ENCODE peak calls at places on chromosomes 3 and 15, in nine cellular contexts. One of them, this sample, is unnamed.

GRCh38 chr3:173622156-173622555 is 224.6 kb downstream of the NLGN1 start:
- DNase-seq in body of pancreas: no peak
- DNase-seq in breast epithelium: no peak
- DNase-seq in IMR-90: peak; percentile 29
- DNase-seq in GM12891: no peak
- DNase-seq in uterus: no peak
- DNase-seq in Peyer's patch: no peak
- DNase-seq in H54: no peak
- DNase-seq in GM12892: no peak
- DNase-seq in this sample: no peak

GRCh38 chr15:84737005-84737404 is 11.4 kb upstream of the ZNF592 start:
- DNase-seq in GM12891: no peak
- DNase-seq in GM12892: no peak
- DNase-seq in body of pancreas: no peak
- DNase-seq in Peyer's patch: no peak
- DNase-seq in IMR-90: no peak
- DNase-seq in uterus: no peak
- DNase-seq in breast epithelium: no peak
- DNase-seq in H54: no peak
- DNase-seq in this sample: no peak

GRCh38 chr3:150238995-150239612 is 169.0 kb upstream of the TSC22D2 start:
- DNase-seq in IMR-90: no peak
- DNase-seq in GM12892: no peak
- DNase-seq in breast epithelium: no peak
- DNase-seq in uterus: no peak
- DNase-seq in body of pancreas: peak; percentile 38
- DNase-seq in GM12891: no peak
- DNase-seq in Peyer's patch: no peak
- DNase-seq in H54: no peak
- DNase-seq in this sample: no peak

GRCh38 chr3:135560847-135561246 is 404.7 kb upstream of the PPP2R3A start:
- DNase-seq in H54: no peak
- DNase-seq in Peyer's patch: no peak
- DNase-seq in uterus: no peak
- DNase-seq in GM12892: no peak
- DNase-seq in IMR-90: no peak
- DNase-seq in body of pancreas: no peak
- DNase-seq in breast epithelium: no peak
- DNase-seq in GM12891: no peak
- DNase-seq in this sample: no peak

GRCh38 chr3:96267577-96267976 is 546.8 kb upstream of the EPHA6 start:
- DNase-seq in IMR-90: no peak
- DNase-seq in GM12891: no peak
- DNase-seq in uterus: no peak
- DNase-seq in H54: no peak
- DNase-seq in breast epithelium: no peak
- DNase-seq in body of pancreas: no peak
- DNase-seq in GM12892: no peak
- DNase-seq in Peyer's patch: no peak
- DNase-seq in this sample: no peak

GRCh38 chr15:69789648-69790393 is 307.9 kb downstream of the TLE3 start:
- DNase-seq in GM12892: no peak
- DNase-seq in body of pancreas: no peak
- DNase-seq in GM12891: no peak
- DNase-seq in uterus: no peak
- DNase-seq in IMR-90: no peak
- DNase-seq in Peyer's patch: no peak
- DNase-seq in H54: no peak
- DNase-seq in breast epithelium: no peak
- DNase-seq in this sample: no peak

GRCh38 chr15:83698294-83698693 is 44.4 kb downstream of the ADAMTSL3 start:
- DNase-seq in body of pancreas: peak; percentile 48
- DNase-seq in H54: peak; percentile 5
- DNase-seq in Peyer's patch: no peak
- DNase-seq in IMR-90: peak; percentile 42
- DNase-seq in uterus: peak; percentile 70
- DNase-seq in GM12891: no peak
- DNase-seq in breast epithelium: peak; percentile 54
- DNase-seq in GM12892: no peak
- DNase-seq in this sample: peak; percentile 27

GRCh38 chr15:62582580-62582979 is 417.5 kb upstream of the C2CD4B start:
- DNase-seq in H54: no peak
- DNase-seq in IMR-90: no peak
- DNase-seq in GM12891: no peak
- DNase-seq in body of pancreas: peak; percentile 25
- DNase-seq in breast epithelium: no peak
- DNase-seq in uterus: no peak
- DNase-seq in Peyer's patch: no peak
- DNase-seq in GM12892: no peak
- DNase-seq in this sample: no peak

GRCh38 chr15:98737721-98738120 is 89.4 kb downstream of the IGF1R start:
- DNase-seq in uterus: no peak
- DNase-seq in GM12891: no peak
- DNase-seq in breast epithelium: no peak
- DNase-seq in Peyer's patch: no peak
- DNase-seq in body of pancreas: no peak
- DNase-seq in GM12892: no peak
- DNase-seq in H54: no peak
- DNase-seq in IMR-90: no peak
- DNase-seq in this sample: no peak

GRCh38 chr3:11156026-11156410 is 1.7 kb downstream of the HRH1 start:
- DNase-seq in GM12891: no peak
- DNase-seq in body of pancreas: no peak
- DNase-seq in Peyer's patch: no peak
- DNase-seq in IMR-90: no peak
- DNase-seq in GM12892: no peak
- DNase-seq in breast epithelium: no peak
- DNase-seq in uterus: no peak
- DNase-seq in H54: no peak
- DNase-seq in this sample: no peak

GRCh38 chr3:8223766-8224165 is 277.9 kb upstream of the LMCD1 start:
- DNase-seq in H54: no peak
- DNase-seq in uterus: no peak
- DNase-seq in GM12891: no peak
- DNase-seq in Peyer's patch: no peak
- DNase-seq in IMR-90: no peak
- DNase-seq in body of pancreas: peak; percentile 5
- DNase-seq in breast epithelium: no peak
- DNase-seq in GM12892: no peak
- DNase-seq in this sample: peak; percentile 59

GRCh38 chr3:29796808-29797207 is 515.9 kb downstream of the RBMS3 start:
- DNase-seq in IMR-90: no peak
- DNase-seq in H54: no peak
- DNase-seq in Peyer's patch: no peak
- DNase-seq in uterus: no peak
- DNase-seq in breast epithelium: no peak
- DNase-seq in GM12892: no peak
- DNase-seq in GM12891: no peak
- DNase-seq in body of pancreas: no peak
- DNase-seq in this sample: no peak

GRCh38 chr3:178767558-178767957 is 231.3 kb downstream of the KCNMB2 start:
- DNase-seq in uterus: no peak
- DNase-seq in Peyer's patch: no peak
- DNase-seq in H54: no peak
- DNase-seq in GM12892: no peak
- DNase-seq in breast epithelium: no peak
- DNase-seq in body of pancreas: no peak
- DNase-seq in GM12891: no peak
- DNase-seq in IMR-90: no peak
- DNase-seq in this sample: no peak

GRCh38 chr3:61356678-61357077 is 105.4 kb upstream of the FHIT start:
- DNase-seq in GM12892: no peak
- DNase-seq in breast epithelium: no peak
- DNase-seq in H54: no peak
- DNase-seq in GM12891: no peak
- DNase-seq in uterus: no peak
- DNase-seq in body of pancreas: no peak
- DNase-seq in IMR-90: no peak
- DNase-seq in Peyer's patch: no peak
- DNase-seq in this sample: no peak

GRCh38 chr3:72275296-72275820 is 490.4 kb upstream of the PROK2 start:
- DNase-seq in GM12892: no peak
- DNase-seq in body of pancreas: no peak
- DNase-seq in Peyer's patch: no peak
- DNase-seq in GM12891: no peak
- DNase-seq in H54: no peak
- DNase-seq in uterus: no peak
- DNase-seq in IMR-90: no peak
- DNase-seq in breast epithelium: no peak
- DNase-seq in this sample: no peak

GRCh38 chr15:39192376-39192775 is 388.5 kb upstream of the THBS1 start:
- DNase-seq in GM12891: no peak
- DNase-seq in H54: no peak
- DNase-seq in uterus: no peak
- DNase-seq in GM12892: no peak
- DNase-seq in body of pancreas: no peak
- DNase-seq in IMR-90: no peak
- DNase-seq in Peyer's patch: no peak
- DNase-seq in breast epithelium: no peak
- DNase-seq in this sample: no peak

GRCh38 chr3:126380011-126380768 is 14.5 kb upstream of the CFAP100 start:
- DNase-seq in IMR-90: no peak
- DNase-seq in H54: no peak
- DNase-seq in uterus: no peak
- DNase-seq in breast epithelium: no peak
- DNase-seq in GM12892: no peak
- DNase-seq in GM12891: no peak
- DNase-seq in Peyer's patch: no peak
- DNase-seq in body of pancreas: no peak
- DNase-seq in this sample: no peak

GRCh38 chr3:158649791-158650190 is 5.5 kb downstream of the GFM1 start:
- DNase-seq in breast epithelium: no peak
- DNase-seq in GM12892: no peak
- DNase-seq in H54: no peak
- DNase-seq in IMR-90: no peak
- DNase-seq in Peyer's patch: no peak
- DNase-seq in GM12891: no peak
- DNase-seq in body of pancreas: no peak
- DNase-seq in uterus: no peak
- DNase-seq in this sample: no peak

GRCh38 chr15:68816795-68817303 is 3.8 kb downstream of the ANP32A start:
- DNase-seq in uterus: no peak
- DNase-seq in IMR-90: no peak
- DNase-seq in Peyer's patch: no peak
- DNase-seq in GM12892: no peak
- DNase-seq in GM12891: no peak
- DNase-seq in H54: no peak
- DNase-seq in body of pancreas: peak; percentile 62
- DNase-seq in breast epithelium: no peak
- DNase-seq in this sample: peak; percentile 47

GRCh38 chr3:124780767-124781485 is 50.7 kb downstream of the UMPS start:
- DNase-seq in Peyer's patch: no peak
- DNase-seq in breast epithelium: no peak
- DNase-seq in body of pancreas: peak; percentile 58
- DNase-seq in H54: no peak
- DNase-seq in GM12891: no peak
- DNase-seq in GM12892: no peak
- DNase-seq in IMR-90: peak; percentile 58
- DNase-seq in uterus: peak; percentile 68
- DNase-seq in this sample: peak; percentile 85
- TF ChIP-seq POLR2A in Peyer's patch: no peak
- TF ChIP-seq POLR2A in breast epithelium: no peak
- TF ChIP-seq POLR2A in body of pancreas: no peak
- TF ChIP-seq POLR2A in H54: no peak
- TF ChIP-seq POLR2A in GM12891: no peak
- TF ChIP-seq POLR2A in GM12892: no peak
- TF ChIP-seq POLR2A in IMR-90: no peak
- TF ChIP-seq POLR2A in uterus: peak; percentile 9
- TF ChIP-seq POLR2A in this sample: no peak

DNA sequence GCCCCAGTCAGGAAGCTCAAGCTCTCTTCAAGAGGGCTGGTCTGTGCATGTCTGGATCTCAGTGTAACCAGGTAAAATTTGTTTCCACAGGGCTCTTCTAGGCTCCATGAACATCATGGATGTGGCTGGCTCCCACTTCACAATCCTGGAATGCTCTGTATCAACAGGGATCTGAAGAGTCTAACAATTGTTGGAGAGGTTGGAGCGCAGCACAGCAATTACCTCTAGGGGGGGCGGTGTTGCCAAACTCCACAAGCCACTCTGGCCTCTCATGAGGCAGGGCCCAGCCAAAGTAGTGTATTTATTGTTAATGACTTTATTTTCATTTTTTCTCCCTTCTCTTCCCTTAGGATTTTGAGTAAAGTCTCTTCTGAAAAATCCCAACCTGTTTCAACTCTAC is 6.1 kb upstream of the EIF2B5 start:
- DNase-seq in GM12891: no peak
- DNase-seq in body of pancreas: peak; percentile 12
- DNase-seq in Peyer's patch: no peak
- DNase-seq in IMR-90: peak; percentile 58
- DNase-seq in H54: peak; percentile 34
- DNase-seq in breast epithelium: no peak
- DNase-seq in uterus: no peak
- DNase-seq in GM12892: no peak
- DNase-seq in this sample: peak; percentile 56
- TF ChIP-seq POLR2A in GM12891: no peak
- TF ChIP-seq POLR2A in body of pancreas: no peak
- TF ChIP-seq POLR2A in Peyer's patch: no peak
- TF ChIP-seq POLR2A in IMR-90: no peak
- TF ChIP-seq POLR2A in H54: no peak
- TF ChIP-seq POLR2A in breast epithelium: no peak
- TF ChIP-seq POLR2A in uterus: no peak
- TF ChIP-seq POLR2A in GM12892: no peak
- TF ChIP-seq POLR2A in this sample: no peak

DNA sequence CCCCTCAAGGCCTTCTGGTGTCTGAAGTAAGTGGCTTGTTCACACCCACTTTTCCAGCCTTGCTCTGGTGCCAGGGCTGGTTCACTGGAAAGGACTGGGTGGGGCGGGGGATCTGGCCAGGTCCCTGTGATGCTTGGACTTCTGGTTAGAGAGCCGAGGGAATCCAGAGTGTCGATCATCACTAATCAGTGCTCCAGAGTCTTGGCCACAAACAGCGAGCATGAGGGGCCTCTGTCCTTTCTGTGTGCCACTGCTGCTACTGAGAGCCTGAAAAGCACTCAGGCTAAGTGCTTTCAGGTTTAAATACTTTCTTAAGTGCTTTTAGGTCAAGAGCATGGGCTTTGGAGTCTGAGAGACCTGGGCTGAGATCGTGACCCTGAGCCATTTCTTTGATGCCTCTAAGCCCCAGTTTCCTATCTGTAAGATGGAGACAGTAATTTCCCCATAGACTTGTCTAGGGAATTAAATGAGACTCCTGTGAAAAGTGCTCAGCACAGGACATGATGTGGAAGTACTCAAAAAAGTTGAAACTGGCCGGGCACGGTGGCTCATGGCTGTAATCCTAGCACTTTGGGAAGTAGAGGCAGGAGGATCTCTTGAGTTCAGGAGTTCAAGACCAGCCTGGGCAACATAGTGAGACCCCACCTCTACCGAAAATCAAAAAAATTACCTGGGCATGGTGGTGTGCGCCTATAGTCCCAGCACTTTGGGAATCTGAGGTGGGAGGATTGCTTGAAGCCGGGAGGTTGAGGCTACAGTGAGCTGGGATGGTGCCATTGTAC is 53.8 kb upstream of the SEC22A start:
- DNase-seq in Peyer's patch: no peak
- DNase-seq in IMR-90: no peak
- DNase-seq in uterus: no peak
- DNase-seq in GM12891: no peak
- DNase-seq in H54: no peak
- DNase-seq in body of pancreas: no peak
- DNase-seq in breast epithelium: no peak
- DNase-seq in GM12892: no peak
- DNase-seq in this sample: no peak
- TF ChIP-seq POLR2A in Peyer's patch: no peak
- TF ChIP-seq POLR2A in IMR-90: no peak
- TF ChIP-seq POLR2A in uterus: no peak
- TF ChIP-seq POLR2A in GM12891: no peak
- TF ChIP-seq POLR2A in H54: no peak
- TF ChIP-seq POLR2A in body of pancreas: no peak
- TF ChIP-seq POLR2A in breast epithelium: no peak
- TF ChIP-seq POLR2A in GM12892: no peak
- TF ChIP-seq POLR2A in this sample: no peak

GRCh38 chr3:48435774-48436476 is 4.0 kb downstream of the CCDC51 start:
- DNase-seq in GM12891: peak; percentile 71
- DNase-seq in GM12892: peak; percentile 72
- DNase-seq in IMR-90: peak; percentile 79
- DNase-seq in Peyer's patch: peak; percentile 91
- DNase-seq in breast epithelium: peak; percentile 86
- DNase-seq in body of pancreas: peak; percentile 91
- DNase-seq in uterus: peak; percentile 89
- DNase-seq in H54: peak; percentile 88
- DNase-seq in this sample: peak; percentile 93
- TF ChIP-seq POLR2A in GM12891: no peak
- TF ChIP-seq POLR2A in GM12892: no peak
- TF ChIP-seq POLR2A in IMR-90: no peak
- TF ChIP-seq POLR2A in Peyer's patch: peak; percentile 10
- TF ChIP-seq POLR2A in breast epithelium: no peak
- TF ChIP-seq POLR2A in body of pancreas: no peak
- TF ChIP-seq POLR2A in uterus: no peak
- TF ChIP-seq POLR2A in H54: no peak
- TF ChIP-seq POLR2A in this sample: no peak

This sample was measured in testis.